ENCODE peak calls at places on chromosomes 6 and 20, in seven cellular contexts. One of them, this sample, is unnamed.
A peak's percentile ranks its signal among the peaks of the same experiment; 100 is the strongest.

GRCh38 chr20:50848846-50849673 is 54.2 kb downstream of the BCAS4 start:
- DNase-seq in HTR-8/SVneo: no peak
- DNase-seq in natural killer cell: no peak
- DNase-seq in HEK293T: no peak
- DNase-seq in astrocyte of the spinal cord: no peak
- DNase-seq in NCI-H524: no peak
- DNase-seq in NCI-H774: no peak
- DNase-seq in this sample: no peak

GRCh38 chr20:49792006-49792405 is 20.6 kb upstream of the SLC9A8 start:
- DNase-seq in NCI-H774: no peak
- DNase-seq in HTR-8/SVneo: no peak
- DNase-seq in NCI-H524: no peak
- DNase-seq in astrocyte of the spinal cord: no peak
- DNase-seq in natural killer cell: no peak
- DNase-seq in HEK293T: no peak
- DNase-seq in this sample: no peak

GRCh38 chr20:48178607-48179006 is 393.3 kb upstream of the SULF2 start:
- DNase-seq in astrocyte of the spinal cord: no peak
- DNase-seq in HTR-8/SVneo: no peak
- DNase-seq in natural killer cell: no peak
- DNase-seq in NCI-H524: peak; percentile 10
- DNase-seq in NCI-H774: no peak
- DNase-seq in HEK293T: no peak
- DNase-seq in this sample: no peak

GRCh38 chr20:51287628-51288413 is 254.7 kb downstream of the NFATC2 start:
- DNase-seq in NCI-H774: no peak
- DNase-seq in NCI-H524: peak; percentile 32
- DNase-seq in HTR-8/SVneo: no peak
- DNase-seq in astrocyte of the spinal cord: no peak
- DNase-seq in natural killer cell: no peak
- DNase-seq in HEK293T: no peak
- DNase-seq in this sample: no peak

GRCh38 chr6:55594442-55594841 is 15.4 kb upstream of the HMGCLL1 start:
- DNase-seq in HEK293T: no peak
- DNase-seq in NCI-H774: no peak
- DNase-seq in HTR-8/SVneo: no peak
- DNase-seq in astrocyte of the spinal cord: no peak
- DNase-seq in NCI-H524: no peak
- DNase-seq in natural killer cell: no peak
- DNase-seq in this sample: no peak

GRCh38 chr6:30441171-30441570 is 48.1 kb upstream of the HLA-E start:
- DNase-seq in HEK293T: no peak
- DNase-seq in natural killer cell: no peak
- DNase-seq in astrocyte of the spinal cord: no peak
- DNase-seq in HTR-8/SVneo: no peak
- DNase-seq in NCI-H774: no peak
- DNase-seq in NCI-H524: no peak
- DNase-seq in this sample: no peak

GRCh38 chr6:133131621-133132020 is 109.5 kb upstream of the EYA4 start:
- DNase-seq in NCI-H774: no peak
- DNase-seq in HEK293T: no peak
- DNase-seq in astrocyte of the spinal cord: no peak
- DNase-seq in HTR-8/SVneo: no peak
- DNase-seq in natural killer cell: no peak
- DNase-seq in NCI-H524: peak; percentile 25
- DNase-seq in this sample: no peak

GRCh38 chr6:53268858-53269608 is 79.7 kb downstream of the ELOVL5 start:
- DNase-seq in natural killer cell: no peak
- DNase-seq in NCI-H774: no peak
- DNase-seq in NCI-H524: no peak
- DNase-seq in HTR-8/SVneo: no peak
- DNase-seq in HEK293T: no peak
- DNase-seq in astrocyte of the spinal cord: no peak
- DNase-seq in this sample: no peak

GRCh38 chr20:63957690-63958441 is 1.6 kb upstream of the UCKL1 start:
- DNase-seq in NCI-H524: no peak
- DNase-seq in astrocyte of the spinal cord: no peak
- DNase-seq in NCI-H774: peak; percentile 49
- DNase-seq in HTR-8/SVneo: no peak
- DNase-seq in natural killer cell: no peak
- DNase-seq in HEK293T: peak; percentile 20
- DNase-seq in this sample: no peak

GRCh38 chr6:120894077-120894476 is 440.2 kb downstream of the TBC1D32 start:
- DNase-seq in HEK293T: no peak
- DNase-seq in NCI-H524: no peak
- DNase-seq in natural killer cell: no peak
- DNase-seq in HTR-8/SVneo: no peak
- DNase-seq in NCI-H774: no peak
- DNase-seq in astrocyte of the spinal cord: no peak
- DNase-seq in this sample: no peak

GRCh38 chr20:50649587-50649986 is 41.8 kb downstream of the RIPOR3 start:
- DNase-seq in NCI-H524: no peak
- DNase-seq in natural killer cell: no peak
- DNase-seq in HTR-8/SVneo: no peak
- DNase-seq in astrocyte of the spinal cord: no peak
- DNase-seq in NCI-H774: no peak
- DNase-seq in HEK293T: no peak
- DNase-seq in this sample: no peak

GRCh38 chr6:107714104-107714503 is 110.0 kb downstream of the SCML4 start:
- DNase-seq in NCI-H524: peak; percentile 82
- DNase-seq in HTR-8/SVneo: no peak
- DNase-seq in astrocyte of the spinal cord: no peak
- DNase-seq in NCI-H774: no peak
- DNase-seq in HEK293T: no peak
- DNase-seq in natural killer cell: no peak
- DNase-seq in this sample: no peak

GRCh38 chr6:166587631-166588413 is 1.3 kb upstream of the RAMACL start:
- DNase-seq in natural killer cell: no peak
- DNase-seq in astrocyte of the spinal cord: no peak
- DNase-seq in HEK293T: no peak
- DNase-seq in NCI-H524: no peak
- DNase-seq in HTR-8/SVneo: no peak
- DNase-seq in NCI-H774: no peak
- DNase-seq in this sample: no peak

GRCh38 chr20:32842688-32843524 is 15.8 kb upstream of the EFCAB8 start:
- DNase-seq in HEK293T: no peak
- DNase-seq in natural killer cell: no peak
- DNase-seq in HTR-8/SVneo: no peak
- DNase-seq in NCI-H774: no peak
- DNase-seq in astrocyte of the spinal cord: no peak
- DNase-seq in NCI-H524: no peak
- DNase-seq in this sample: no peak

GRCh38 chr20:63117661-63118302 is 98.1 kb downstream of the YTHDF1 start:
- DNase-seq in HEK293T: no peak
- DNase-seq in NCI-H524: no peak
- DNase-seq in natural killer cell: no peak
- DNase-seq in NCI-H774: no peak
- DNase-seq in astrocyte of the spinal cord: no peak
- DNase-seq in HTR-8/SVneo: no peak
- DNase-seq in this sample: no peak

GRCh38 chr6:43290905-43291355 is 7.1 kb upstream of the SLC22A7 start:
- DNase-seq in natural killer cell: no peak
- DNase-seq in HTR-8/SVneo: no peak
- DNase-seq in NCI-H774: no peak
- DNase-seq in HEK293T: no peak
- DNase-seq in NCI-H524: no peak
- DNase-seq in astrocyte of the spinal cord: no peak
- DNase-seq in this sample: no peak

GRCh38 chr6:37503486-37503980 is 3.8 kb upstream of the CCDC167 start:
- DNase-seq in natural killer cell: no peak
- DNase-seq in HTR-8/SVneo: no peak
- DNase-seq in NCI-H774: no peak
- DNase-seq in NCI-H524: peak; percentile 76
- DNase-seq in astrocyte of the spinal cord: no peak
- DNase-seq in HEK293T: no peak
- DNase-seq in this sample: no peak

GRCh38 chr6:3400162-3400561 is 56.7 kb downstream of the SLC22A23 start:
- DNase-seq in HEK293T: no peak
- DNase-seq in natural killer cell: no peak
- DNase-seq in astrocyte of the spinal cord: no peak
- DNase-seq in NCI-H774: no peak
- DNase-seq in NCI-H524: no peak
- DNase-seq in HTR-8/SVneo: no peak
- DNase-seq in this sample: no peak

GRCh38 chr6:50120300-50120699 is 70.6 kb upstream of the DEFB112 start:
- DNase-seq in NCI-H524: no peak
- DNase-seq in NCI-H774: no peak
- DNase-seq in astrocyte of the spinal cord: no peak
- DNase-seq in natural killer cell: no peak
- DNase-seq in HTR-8/SVneo: no peak
- DNase-seq in HEK293T: no peak
- DNase-seq in this sample: peak; percentile 53

GRCh38 chr6:139344186-139344963 is 30.1 kb downstream of the CITED2 start:
- DNase-seq in natural killer cell: no peak
- DNase-seq in NCI-H774: no peak
- DNase-seq in NCI-H524: no peak
- DNase-seq in HTR-8/SVneo: no peak
- DNase-seq in HEK293T: no peak
- DNase-seq in astrocyte of the spinal cord: no peak
- DNase-seq in this sample: no peak

GRCh38 chr20:63243604-63244247 is 8.0 kb downstream of the BIRC7 start:
- DNase-seq in NCI-H774: no peak
- DNase-seq in HEK293T: no peak
- DNase-seq in astrocyte of the spinal cord: no peak
- DNase-seq in NCI-H524: no peak
- DNase-seq in HTR-8/SVneo: no peak
- DNase-seq in natural killer cell: no peak
- DNase-seq in this sample: no peak

GRCh38 chr20:18195931-18196330 is 58.3 kb downstream of the KAT14 start:
- DNase-seq in HEK293T: no peak
- DNase-seq in astrocyte of the spinal cord: no peak
- DNase-seq in NCI-H524: no peak
- DNase-seq in HTR-8/SVneo: no peak
- DNase-seq in NCI-H774: no peak
- DNase-seq in natural killer cell: no peak
- DNase-seq in this sample: no peak

GRCh38 chr6:42260424-42260888 is 42.8 kb upstream of the MRPS10 start:
- DNase-seq in natural killer cell: no peak
- DNase-seq in HTR-8/SVneo: no peak
- DNase-seq in astrocyte of the spinal cord: no peak
- DNase-seq in HEK293T: peak; percentile 52
- DNase-seq in NCI-H524: peak; percentile 79
- DNase-seq in NCI-H774: no peak
- DNase-seq in this sample: no peak

GRCh38 chr20:20393207-20393606 is 25.3 kb downstream of the INSM1 start:
- DNase-seq in natural killer cell: no peak
- DNase-seq in NCI-H524: no peak
- DNase-seq in astrocyte of the spinal cord: no peak
- DNase-seq in NCI-H774: no peak
- DNase-seq in HTR-8/SVneo: no peak
- DNase-seq in HEK293T: no peak
- DNase-seq in this sample: no peak

GRCh38 chr6:38846361-38846760 is 131.2 kb downstream of the DNAH8 start:
- DNase-seq in HTR-8/SVneo: no peak
- DNase-seq in natural killer cell: no peak
- DNase-seq in NCI-H774: no peak
- DNase-seq in NCI-H524: no peak
- DNase-seq in HEK293T: no peak
- DNase-seq in astrocyte of the spinal cord: no peak
- DNase-seq in this sample: no peak

GRCh38 chr20:9218412-9219001 is 149.6 kb downstream of the PLCB4 start:
- DNase-seq in NCI-H774: no peak
- DNase-seq in astrocyte of the spinal cord: peak; percentile 46
- DNase-seq in NCI-H524: no peak
- DNase-seq in HTR-8/SVneo: peak; percentile 42
- DNase-seq in HEK293T: peak; percentile 4
- DNase-seq in natural killer cell: no peak
- DNase-seq in this sample: no peak

GRCh38 chr6:38671885-38672467 is 31.0 kb downstream of the GLO1 start:
- DNase-seq in astrocyte of the spinal cord: peak; percentile 63
- DNase-seq in NCI-H774: peak; percentile 38
- DNase-seq in natural killer cell: no peak
- DNase-seq in HEK293T: peak; percentile 63
- DNase-seq in NCI-H524: peak; percentile 68
- DNase-seq in HTR-8/SVneo: peak; percentile 56
- DNase-seq in this sample: peak; percentile 13

GRCh38 chr6:16511723-16512584 is 249.3 kb downstream of the ATXN1 start:
- DNase-seq in NCI-H774: no peak
- DNase-seq in astrocyte of the spinal cord: no peak
- DNase-seq in natural killer cell: no peak
- DNase-seq in HEK293T: no peak
- DNase-seq in NCI-H524: no peak
- DNase-seq in HTR-8/SVneo: no peak
- DNase-seq in this sample: no peak

GRCh38 chr6:89008299-89008698 is 44.9 kb upstream of the RNGTT start:
- DNase-seq in NCI-H774: no peak
- DNase-seq in HEK293T: no peak
- DNase-seq in astrocyte of the spinal cord: no peak
- DNase-seq in HTR-8/SVneo: no peak
- DNase-seq in natural killer cell: no peak
- DNase-seq in NCI-H524: no peak
- DNase-seq in this sample: no peak